ENCODE peak calls at places on chromosomes 2 and 18, in nine cellular contexts. H is uterus, G is suprapubic skin, N is right lobe of liver, Y is esophagus squamous epithelium, P is heart left ventricle, F is stomach, J is K562, Z is transverse colon. W is an unnamed sample.

GRCh38 chr2:37897511-37897910 is 27.6 kb upstream of the RMDN2 start:
- DNase-seq in H (no peak), G (no peak), N (no peak), Y (no peak), P (no peak), F (no peak), J (no peak), Z (no peak), W (no peak)

GRCh38 chr2:55618025-55618648 is 715 bp upstream of the PPP4R3B start:
- DNase-seq in H (no peak), G (no peak), N (no peak), Y (no peak), P (no peak), F (no peak), J (no peak), Z (no peak), W (no peak)

GRCh38 chr2:45886229-45886663 is 234.8 kb downstream of the PRKCE start:
- DNase-seq in H (no peak), G (no peak), N (no peak), Y (no peak), P (no peak), F (no peak), J (no peak), Z (no peak), W (no peak)

GRCh38 chr2:8565399-8566154 is 116.3 kb upstream of the ID2 start:
- DNase-seq in H (no peak), G (peak), N (peak), Y (no peak), P (peak), F (peak), J (no peak), Z (no peak), W (no peak)

GRCh38 chr18:23537274-23537673 is 34.0 kb downstream of the RMC1 start:
- DNase-seq in H (no peak), G (no peak), N (peak), Y (no peak), P (no peak), F (no peak), J (no peak), Z (no peak), W (no peak)

GRCh38 chr2:140027320-140027719 is 1247.1 kb upstream of the NXPH2 start:
- DNase-seq in H (no peak), G (no peak), N (no peak), Y (no peak), P (no peak), F (no peak), J (no peak), Z (no peak), W (no peak)

GRCh38 chr2:197294260-197294659 is 16.3 kb downstream of the ANKRD44 start:
- DNase-seq in H (no peak), G (no peak), N (no peak), Y (no peak), P (no peak), F (no peak), J (no peak), Z (no peak), W (no peak)

GRCh38 chr2:220499281-220499680 is 871.9 kb downstream of the SLC4A3 start:
- DNase-seq in H (no peak), G (no peak), N (no peak), Y (no peak), P (peak), F (no peak), J (no peak), Z (no peak), W (no peak)

GRCh38 chr2:200217320-200217719 is 89.2 kb upstream of the SPATS2L start:
- DNase-seq in H (no peak), G (no peak), N (no peak), Y (no peak), P (no peak), F (no peak), J (no peak), Z (no peak), W (no peak)

GRCh38 chr2:170822885-170823799 is 6.5 kb downstream of the GAD1 start:
- DNase-seq in H (no peak), G (no peak), N (no peak), Y (no peak), P (no peak), F (no peak), J (peak), Z (no peak), W (no peak)

GRCh38 chr2:136116111-136116812 is 1.7 kb downstream of the CXCR4 start:
- DNase-seq in H (no peak), G (no peak), N (peak), Y (peak), P (peak), F (peak), J (no peak), Z (peak), W (no peak)

GRCh38 chr2:54122171-54122935 is 6.9 kb downstream of the ACYP2 start:
- DNase-seq in H (no peak), G (no peak), N (no peak), Y (no peak), P (no peak), F (no peak), J (no peak), Z (no peak), W (no peak)

GRCh38 chr18:55088561-55088960 is 129.3 kb upstream of the CCDC68 start:
- DNase-seq in H (no peak), G (no peak), N (no peak), Y (no peak), P (no peak), F (no peak), J (no peak), Z (no peak), W (no peak)

GRCh38 chr2:124489686-124490085 is 464.6 kb downstream of the CNTNAP5 start:
- DNase-seq in H (no peak), G (no peak), N (no peak), Y (no peak), P (no peak), F (no peak), J (no peak), Z (no peak), W (no peak)

GRCh38 chr2:46841621-46842020 is 74.0 kb downstream of the MCFD2 start:
- DNase-seq in H (no peak), G (no peak), N (peak), Y (no peak), P (no peak), F (peak), J (no peak), Z (peak), W (no peak)

GRCh38 chr18:48973731-48974130 is 23.0 kb upstream of the SMAD7 start:
- DNase-seq in H (peak), G (no peak), N (no peak), Y (no peak), P (no peak), F (no peak), J (no peak), Z (peak), W (no peak)
- H3K27ac ChIP-seq in H (peak), G (peak), N (no peak), Y (peak), P (no peak), F (no peak), J (no peak), Z (no peak), W (no peak)

DNA sequence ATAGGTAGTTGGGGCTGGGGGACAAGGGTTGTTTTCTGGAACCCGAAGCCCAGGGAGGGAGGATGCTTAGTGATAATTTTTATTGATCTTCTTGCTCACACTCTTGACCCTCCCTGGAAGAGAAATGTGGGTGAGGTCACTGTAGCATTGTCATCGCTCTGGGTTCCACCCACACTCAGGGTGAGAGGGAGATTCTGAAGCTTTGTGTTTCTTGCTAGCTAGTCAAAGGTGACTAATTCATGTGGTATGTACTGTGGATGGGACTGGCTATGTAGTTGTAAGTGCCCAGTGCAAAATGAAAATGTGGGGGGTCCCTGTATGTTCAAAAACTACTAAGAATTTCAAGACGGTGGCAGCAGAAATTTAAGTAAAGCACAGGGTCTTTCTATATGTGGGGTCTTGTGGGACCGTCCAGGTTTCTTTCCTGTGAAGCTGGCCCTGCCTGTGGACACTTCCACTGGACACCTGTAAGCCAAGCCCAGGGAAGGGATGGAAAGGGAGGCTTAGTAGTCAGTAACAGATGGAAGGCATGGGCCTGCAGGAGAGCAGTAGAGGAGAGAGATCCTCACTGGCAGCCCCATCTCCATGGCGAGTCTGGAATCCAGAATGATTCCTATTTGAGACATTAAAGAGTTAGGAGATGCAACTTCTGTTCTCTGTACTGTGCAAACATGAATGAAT is 35.0 kb downstream of the TSN start:
- DNase-seq in H (no peak), G (no peak), N (no peak), Y (no peak), P (no peak), F (no peak), J (no peak), Z (no peak), W (no peak)
- TF ChIP-seq POLR2A in H (no peak), G (no peak), N (no peak), Y (no peak), P (no peak), F (no peak), J (no peak), Z (no peak), W (no peak)

GRCh38 chr2:212441141-212441540 is 97.5 kb downstream of the ERBB4 start:
- DNase-seq in H (no peak), G (no peak), N (no peak), Y (no peak), P (no peak), F (no peak), J (no peak), Z (no peak), W (no peak)

GRCh38 chr2:212441821-212442220 is 96.8 kb downstream of the ERBB4 start:
- DNase-seq in H (no peak), G (no peak), N (no peak), Y (no peak), P (no peak), F (no peak), J (no peak), Z (no peak), W (no peak)
- H3K4me3 ChIP-seq in H (no peak), G (no peak), N (no peak), Y (no peak), P (no peak), F (no peak), J (no peak), Z (no peak), W (no peak)

DNA sequence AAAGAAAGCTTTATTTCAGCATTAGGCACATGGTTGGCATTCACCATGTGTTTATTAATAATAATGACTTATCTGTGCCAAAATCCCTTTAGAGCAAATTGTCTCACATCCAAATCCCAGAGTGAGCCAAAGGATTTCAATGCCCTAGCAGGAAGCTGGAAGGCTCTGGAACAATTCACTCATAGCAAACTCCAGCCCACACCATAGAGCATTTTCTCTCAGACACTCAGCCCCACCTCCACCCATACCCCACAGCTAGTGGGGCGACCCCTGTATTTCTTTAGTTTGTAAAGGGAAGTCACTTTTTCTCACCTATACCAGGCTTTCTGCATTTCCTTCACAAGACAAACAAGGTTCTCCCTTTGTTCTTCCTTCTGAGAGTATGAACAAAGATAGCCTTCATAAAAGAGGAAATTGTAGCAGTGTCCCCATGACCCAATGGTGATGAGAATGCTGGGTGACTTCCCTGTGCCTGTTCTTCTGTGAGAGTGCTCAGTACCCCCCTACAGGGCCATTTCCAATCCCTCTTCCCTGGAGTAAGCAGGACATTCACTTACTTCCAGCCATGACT is 100.1 kb upstream of the APCDD1 start:
- DNase-seq in H (no peak), G (no peak), N (no peak), Y (no peak), P (no peak), F (no peak), J (no peak), Z (no peak), W (no peak)
- H3K27ac ChIP-seq in H (peak), G (peak), N (no peak), Y (peak), P (peak), F (peak), J (no peak), Z (no peak), W (peak)

W was measured in tibial nerve.